ENCODE peak calls at places on chromosome 14, in nine cellular contexts. G is upper lobe of right lung; W is right atrium auricular region; K is ovary; C is HFF-Myc; L is cardiac fibroblast; N is Calu3; Y is CD8-positive, alpha-beta T cell; U is fibroblast of pulmonary artery. M is an unnamed sample.

GRCh38 chr14:91284791-91285548 is 40.5 kb upstream of the GPR68 start:
- DNase-seq in L (no peak), N (no peak), G (no peak), C (no peak), W (no peak), K (no peak), U (no peak), Y (no peak), M (no peak)

GRCh38 chr14:71181215-71182003 is 274.1 kb downstream of the PCNX1 start:
- DNase-seq in L (peak), Y (no peak), N (no peak), C (no peak), U (peak), G (no peak), W (no peak), K (no peak), M (no peak)

GRCh38 chr14:103227076-103227475 is 103.8 kb downstream of the TNFAIP2 start:
- DNase-seq in N (no peak), Y (no peak), C (no peak), U (no peak), L (no peak), G (peak), K (no peak), W (no peak), M (no peak)

GRCh38 chr14:23437142-23438129 is 2.0 kb upstream of the MYH7 start:
- DNase-seq in Y (no peak), W (peak), C (no peak), G (no peak), N (no peak), U (no peak), K (no peak), L (no peak), M (no peak)

GRCh38 chr14:91272341-91273272 is 28.1 kb upstream of the GPR68 start:
- DNase-seq in K (no peak), C (no peak), G (no peak), U (no peak), N (no peak), W (no peak), Y (no peak), L (no peak), M (no peak)

GRCh38 chr14:101899263-101899662 is 65.1 kb upstream of the DYNC1H1 start:
- DNase-seq in N (no peak), Y (no peak), C (no peak), U (no peak), G (no peak), K (no peak), L (no peak), W (no peak), M (no peak)

GRCh38 chr14:95597784-95598204 is 62.9 kb downstream of the GLRX5 start:
- DNase-seq in K (peak), W (no peak), G (no peak), C (peak), L (peak), N (no peak), U (peak), Y (no peak), M (peak)

GRCh38 chr14:93045211-93045674 is 70.5 kb downstream of the ITPK1 start:
- DNase-seq in U (no peak), K (no peak), G (no peak), Y (no peak), W (no peak), N (peak), C (no peak), L (no peak), M (no peak)

GRCh38 chr14:93741556-93742210 is 46.6 kb downstream of the PRIMA1 start:
- DNase-seq in W (no peak), C (no peak), N (no peak), U (no peak), G (no peak), Y (no peak), K (no peak), L (no peak), M (no peak)

DNA sequence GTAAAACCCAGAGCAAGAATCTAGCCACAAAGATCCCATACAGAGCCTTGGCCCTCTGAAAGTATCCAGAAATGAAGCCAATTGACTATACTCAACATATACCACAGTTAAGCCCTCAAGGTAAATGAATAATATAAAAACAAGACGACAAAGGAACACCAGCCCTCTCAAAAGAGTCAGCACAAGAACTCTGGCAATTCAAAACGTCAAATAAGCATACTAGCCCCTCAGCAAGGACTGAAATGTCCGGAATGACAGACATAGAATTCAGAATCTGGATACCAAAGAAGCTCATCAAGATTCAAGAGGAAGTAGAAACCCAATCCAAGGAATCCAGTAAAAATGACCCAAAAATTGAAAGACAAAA is 49.9 kb downstream of the GTF2A1 start:
- DNase-seq in N (no peak), G (no peak), Y (no peak), U (no peak), W (no peak), L (no peak), K (no peak), C (no peak), M (no peak)
- TF ChIP-seq CTCF in N (no peak), G (no peak), Y (no peak), U (no peak), W (peak), L (no peak), K (no peak), C (no peak), M (no peak)

GRCh38 chr14:63632932-63633514 is 8.6 kb downstream of the WDR89 start:
- DNase-seq in Y (no peak), N (no peak), U (peak), G (no peak), L (peak), W (no peak), K (no peak), C (no peak), M (no peak)
- TF ChIP-seq CTCF in Y (peak), N (peak), U (peak), G (peak), L (peak), W (peak), K (no peak), C (peak), M (peak)

GRCh38 chr14:52251724-52252123 is 15.8 kb upstream of the PTGDR start:
- DNase-seq in C (no peak), N (no peak), Y (no peak), U (no peak), G (no peak), K (no peak), W (no peak), L (no peak), M (no peak)
- TF ChIP-seq CTCF in C (no peak), N (no peak), Y (no peak), U (no peak), G (no peak), K (no peak), W (no peak), L (no peak), M (no peak)

GRCh38 chr14:75002392-75003249 is at the start of gene EIF2B2:
- DNase-seq in U (peak), K (peak), N (peak), L (peak), G (peak), C (peak), W (peak), Y (peak), M (peak)
- TF ChIP-seq CTCF in U (no peak), K (no peak), N (no peak), L (no peak), G (peak), C (no peak), W (no peak), Y (no peak), M (peak)

GRCh38 chr14:76484355-76484754 is 108.4 kb downstream of the ESRRB start:
- DNase-seq in U (no peak), G (no peak), Y (no peak), W (no peak), C (no peak), K (no peak), L (no peak), N (no peak), M (no peak)
- TF ChIP-seq CTCF in U (no peak), G (no peak), Y (no peak), W (no peak), C (no peak), K (no peak), L (no peak), N (no peak), M (no peak)

GRCh38 chr14:87332001-87332400 is 661.0 kb downstream of the GALC start:
- DNase-seq in W (no peak), N (no peak), K (no peak), U (peak), Y (no peak), L (peak), G (no peak), C (peak), M (no peak)

DNA sequence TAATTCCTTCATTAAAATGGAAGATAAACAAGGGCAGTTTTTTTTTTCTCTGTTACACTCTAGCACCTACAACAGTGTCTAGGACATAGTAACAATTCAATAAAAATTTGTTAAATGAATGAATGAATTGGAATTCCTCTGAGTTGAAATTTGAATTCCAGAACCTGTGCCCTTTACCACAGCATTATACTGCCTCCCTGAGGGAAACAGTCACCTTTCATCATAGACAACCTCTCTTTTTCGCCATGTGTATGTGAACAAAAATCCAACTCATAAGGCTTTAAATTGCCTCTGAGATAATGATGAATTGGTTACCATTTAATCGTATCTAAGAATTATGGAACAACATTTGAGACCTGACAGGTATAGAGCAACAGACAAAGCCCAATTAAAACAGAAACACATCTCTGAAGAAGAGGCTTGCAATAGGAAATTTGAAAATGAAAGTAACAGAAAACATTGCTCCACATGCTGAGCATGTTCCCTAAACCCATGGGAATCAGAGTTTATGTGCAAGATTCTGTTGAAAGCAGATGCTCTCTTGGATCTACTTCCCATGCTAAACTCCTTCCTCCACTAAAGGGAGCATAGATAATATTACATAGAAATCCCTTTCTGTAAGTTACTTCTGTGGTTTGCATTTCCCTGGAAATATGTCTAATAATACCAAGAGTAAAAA is 657.8 kb downstream of the GALC start:
- DNase-seq in G (no peak), N (no peak), Y (no peak), L (no peak), C (no peak), K (no peak), U (no peak), W (no peak), M (no peak)
- TF ChIP-seq CTCF in G (no peak), N (no peak), Y (no peak), L (no peak), C (no peak), K (no peak), U (no peak), W (no peak), M (no peak)

GRCh38 chr14:36027354-36027753 is 149.2 kb downstream of the PTCSC3 start:
- DNase-seq in K (no peak), G (no peak), U (no peak), C (no peak), L (no peak), Y (no peak), N (no peak), W (no peak), M (no peak)

GRCh38 chr14:36028665-36029064 is 147.9 kb downstream of the PTCSC3 start:
- DNase-seq in W (no peak), U (no peak), N (no peak), Y (no peak), K (no peak), C (no peak), L (no peak), G (no peak), M (no peak)

GRCh38 chr14:36022765-36023415 is 153.6 kb downstream of the PTCSC3 start:
- DNase-seq in L (no peak), N (no peak), Y (no peak), C (no peak), U (no peak), G (no peak), W (no peak), K (no peak), M (no peak)

GRCh38 chr14:36028218-36028617 is 148.3 kb downstream of the PTCSC3 start:
- DNase-seq in G (no peak), N (no peak), Y (no peak), W (no peak), U (no peak), K (no peak), L (no peak), C (no peak), M (no peak)
- TF ChIP-seq CTCF in G (no peak), N (no peak), Y (no peak), W (no peak), U (no peak), K (no peak), L (no peak), C (peak), M (no peak)